ENCODE peak calls at places on chromosome 5, in ten cellular contexts. V is tibial artery, A is astrocyte, R is SK-N-SH, B is IMR-90, L is psoas muscle, Y is heart left ventricle, Z is left lung, Q is neural progenitor cell, J is A549. O is an unnamed sample. For H3K9me3, the result is how much of the 10 kb centered on the place peaks cover.

GRCh38 chr5:135369952-135370351 is 29.1 kb downstream of the MACROH2A1 start:
- DNase-seq in V (no peak), A (no peak), R (no peak), B (no peak), L (no peak), Y (no peak), Z (no peak), Q (no peak), J (no peak), O (peak)

GRCh38 chr5:13987843-13988464 is 43.5 kb upstream of the DNAH5 start:
- DNase-seq in V (no peak), A (peak), R (peak), B (peak), L (no peak), Y (no peak), Z (no peak), Q (peak), J (peak), O (no peak)

GRCh38 chr5:14164164-14164720 is 21.1 kb downstream of the TRIO start:
- DNase-seq in V (no peak), A (no peak), R (no peak), B (no peak), L (no peak), Y (no peak), Z (no peak), Q (no peak), J (no peak), O (no peak)

GRCh38 chr5:8184455-8185063 is 315.6 kb downstream of the MTRR start:
- DNase-seq in V (no peak), A (no peak), R (peak), B (peak), L (no peak), Y (no peak), Z (no peak), Q (peak), J (peak), O (no peak)

GRCh38 chr5:74507596-74507995 is 132.9 kb downstream of the ENC1 start:
- DNase-seq in V (no peak), A (no peak), R (peak), B (no peak), L (no peak), Y (no peak), Z (no peak), Q (peak), J (no peak), O (no peak)

GRCh38 chr5:124494540-124495116 is 251.8 kb downstream of the ZNF608 start:
- DNase-seq in V (no peak), A (no peak), R (no peak), B (peak), L (no peak), Y (no peak), Z (no peak), Q (no peak), J (no peak), O (no peak)

GRCh38 chr5:90161399-90161798 is 248.2 kb downstream of the CETN3 start:
- DNase-seq in V (peak), A (peak), R (peak), B (no peak), L (no peak), Y (peak), Z (peak), Q (peak), J (peak), O (no peak)

GRCh38 chr5:174172104-174172965 is 126.8 kb downstream of the NSG2 start:
- DNase-seq in V (peak), A (no peak), R (no peak), B (no peak), L (no peak), Y (no peak), Z (no peak), Q (peak), J (no peak), O (peak)

GRCh38 chr5:126031989-126032716 is 391.1 kb upstream of the GRAMD2B start:
- DNase-seq in V (peak), A (peak), R (no peak), B (peak), L (no peak), Y (peak), Z (no peak), Q (no peak), J (no peak), O (no peak)

GRCh38 chr5:55303238-55303690 is 4.2 kb downstream of the DHX29 start:
- DNase-seq in V (no peak), A (peak), R (no peak), B (peak), L (no peak), Y (no peak), Z (no peak), Q (no peak), J (no peak), O (no peak)

GRCh38 chr5:145585-146323 is 45.5 kb upstream of the LRRC14B start:
- DNase-seq in V (no peak), A (no peak), R (no peak), B (no peak), L (no peak), Y (no peak), Z (no peak), Q (no peak), J (no peak), O (no peak)
- H3K9me3 ChIP-seq in V (under half), A (under half), R (under half), B (under half), L (under half), Y (under half), Z (under half), Q (under half), J (under half), O (under half)

DNA sequence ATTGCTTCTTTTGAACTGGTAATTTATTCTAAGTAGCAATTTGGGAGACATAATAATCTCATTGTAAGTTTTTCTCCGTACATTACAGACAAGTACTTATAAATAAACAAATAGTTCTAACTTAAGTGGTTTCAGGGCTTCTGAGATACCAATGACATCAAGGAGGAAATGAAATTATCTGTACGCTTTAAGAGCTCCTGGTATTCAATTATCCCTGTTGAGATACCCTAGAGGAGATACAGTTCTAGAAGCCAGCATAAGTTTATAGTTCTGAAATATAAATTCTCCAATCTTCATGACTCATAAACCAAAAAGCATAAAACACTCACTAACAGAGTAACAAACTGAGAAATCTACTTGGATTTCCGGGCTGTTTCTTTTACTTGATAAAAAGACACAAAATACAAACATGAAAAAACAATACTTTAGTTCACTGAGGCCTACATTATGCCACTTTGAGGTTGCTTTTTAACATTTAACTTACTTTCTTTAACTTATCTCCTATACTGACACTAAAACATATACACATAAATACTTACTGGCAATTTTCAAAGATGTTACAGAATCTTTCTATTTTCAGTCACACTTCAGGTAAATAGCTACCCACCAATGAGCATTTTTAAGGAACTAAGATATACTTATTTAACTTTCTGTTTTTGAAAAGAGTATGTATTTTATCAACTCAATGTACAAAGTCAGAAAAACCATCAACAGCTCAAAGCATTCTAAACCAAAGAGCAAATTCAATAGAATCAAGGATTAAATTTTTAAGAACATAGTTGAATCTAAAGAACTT is 7.5 kb downstream of the DCTN4 start:
- DNase-seq in V (no peak), A (peak), R (peak), B (peak), L (no peak), Y (no peak), Z (no peak), Q (no peak), J (no peak), O (no peak)
- H3K4me3 ChIP-seq in V (no peak), A (no peak), R (no peak), B (no peak), L (no peak), Y (no peak), Z (no peak), Q (no peak), J (no peak), O (no peak)

GRCh38 chr5:58122157-58122556 is 337.7 kb downstream of the PLK2 start:
- DNase-seq in V (no peak), A (no peak), R (peak), B (no peak), L (no peak), Y (no peak), Z (no peak), Q (no peak), J (no peak), O (no peak)

GRCh38 chr5:58123501-58123900 is 336.4 kb downstream of the PLK2 start:
- DNase-seq in V (no peak), A (no peak), R (no peak), B (no peak), L (no peak), Y (no peak), Z (no peak), Q (no peak), J (no peak), O (no peak)

GRCh38 chr5:58127486-58128220 is 332.2 kb downstream of the PLK2 start:
- DNase-seq in V (no peak), A (no peak), R (no peak), B (peak), L (no peak), Y (no peak), Z (no peak), Q (no peak), J (peak), O (no peak)

GRCh38 chr5:58127132-58127485 is 332.8 kb downstream of the PLK2 start:
- DNase-seq in V (no peak), A (no peak), R (no peak), B (no peak), L (no peak), Y (no peak), Z (no peak), Q (no peak), J (no peak), O (no peak)

DNA sequence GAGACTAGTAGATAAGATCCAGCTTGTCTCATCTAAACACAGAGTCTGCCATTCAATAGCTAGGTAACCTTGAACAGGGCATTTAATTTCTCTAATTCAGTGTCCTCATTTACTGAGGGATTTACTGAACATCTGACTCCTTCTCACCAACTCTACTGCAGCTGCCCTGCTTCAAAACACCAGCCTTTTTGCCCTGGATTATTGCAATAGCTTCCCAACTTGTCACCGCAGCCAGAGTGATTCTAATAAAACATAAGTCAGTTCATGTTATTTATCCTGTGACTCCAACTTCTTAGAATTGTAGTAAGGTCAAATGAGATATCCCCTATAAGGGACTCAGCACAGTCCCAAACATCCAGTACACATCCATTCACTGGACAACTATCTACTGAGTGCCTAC is 336.9 kb downstream of the PLK2 start:
- DNase-seq in V (no peak), A (no peak), R (no peak), B (no peak), L (no peak), Y (no peak), Z (no peak), Q (no peak), J (no peak), O (no peak)
- TF ChIP-seq CTCF in V (no peak), A (no peak), R (no peak), B (no peak), L (no peak), Y (no peak), Z (no peak), Q (no peak), J (no peak), O (no peak)

GRCh38 chr5:24816206-24816605 is 171.4 kb upstream of the CDH10 start:
- DNase-seq in V (no peak), A (peak), R (no peak), B (no peak), L (no peak), Y (no peak), Z (no peak), Q (no peak), J (no peak), O (no peak)
- H3K9me3 ChIP-seq in V (under half), A (under half), R (under half), B (under half), L (under half), Y (under half), Z (under half), Q (under half), J (under half), O (under half)

GRCh38 chr5:73384861-73385260 is 63.7 kb downstream of the FOXD1 start:
- DNase-seq in V (no peak), A (no peak), R (no peak), B (no peak), L (no peak), Y (no peak), Z (no peak), Q (no peak), J (no peak), O (no peak)

GRCh38 chr5:73380710-73381586 is 67.6 kb downstream of the FOXD1 start:
- DNase-seq in V (no peak), A (no peak), R (peak), B (no peak), L (no peak), Y (no peak), Z (no peak), Q (no peak), J (no peak), O (no peak)

GRCh38 chr5:73380052-73380451 is 68.5 kb downstream of the FOXD1 start:
- DNase-seq in V (no peak), A (peak), R (peak), B (no peak), L (no peak), Y (no peak), Z (no peak), Q (no peak), J (no peak), O (no peak)

GRCh38 chr5:73381587-73382411 is 66.8 kb downstream of the FOXD1 start:
- DNase-seq in V (no peak), A (no peak), R (peak), B (no peak), L (peak), Y (no peak), Z (peak), Q (no peak), J (no peak), O (no peak)

GRCh38 chr5:73382412-73382795 is 66.2 kb downstream of the FOXD1 start:
- DNase-seq in V (no peak), A (no peak), R (peak), B (no peak), L (no peak), Y (no peak), Z (no peak), Q (no peak), J (no peak), O (no peak)
- H3K4me3 ChIP-seq in V (peak), A (no peak), R (no peak), B (no peak), L (peak), Y (peak), Z (no peak), Q (no peak), J (no peak), O (peak)

DNA sequence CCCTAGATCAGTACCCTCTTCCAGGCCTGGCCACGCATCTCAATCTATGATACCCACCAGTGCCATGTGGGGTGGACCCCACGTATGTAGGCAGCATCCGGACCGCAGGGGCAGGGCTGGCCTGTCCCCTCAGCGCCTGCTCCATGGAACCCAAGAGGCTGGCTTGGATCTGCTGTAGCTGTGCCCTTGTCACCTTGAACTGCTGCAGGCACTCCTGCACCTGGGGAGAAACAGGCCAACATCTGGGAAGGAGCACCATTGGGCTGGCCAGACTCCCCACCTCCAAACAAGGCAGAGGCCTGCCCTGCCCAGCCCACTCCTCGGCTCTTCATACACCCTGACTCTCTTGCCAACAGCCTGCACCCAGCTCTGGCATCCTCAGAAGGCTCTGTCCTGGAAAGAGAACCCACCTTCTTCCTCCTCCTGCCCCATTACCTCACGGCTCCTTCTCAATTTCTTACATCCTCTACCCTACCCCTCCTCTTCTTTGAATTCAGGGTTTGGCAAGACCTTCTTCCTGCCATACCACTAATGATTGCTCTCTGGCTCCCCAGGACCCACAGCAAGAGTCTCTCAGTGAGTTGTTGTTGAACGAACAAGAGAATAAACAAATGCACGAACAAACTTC is 7.7 kb downstream of the HK3 start:
- DNase-seq in V (no peak), A (no peak), R (no peak), B (no peak), L (no peak), Y (no peak), Z (no peak), Q (no peak), J (no peak), O (no peak)
- TF ChIP-seq CTCF in V (no peak), A (no peak), R (no peak), B (no peak), L (no peak), Y (no peak), Z (no peak), Q (no peak), J (no peak), O (no peak)

O was measured in suprapubic skin.